ENCODE peak calls at places on chromosomes 2 and 18, in six cellular contexts. N is K562, O is GM12878, B is GM12892, C is H1, V is HepG2. F is an unnamed sample.

GRCh38 chr2:170818294-170819104 is 1.8 kb downstream of the GAD1 start:
- DNase-seq in N (no peak), C (no peak), B (no peak), V (no peak), O (no peak), F (no peak)

GRCh38 chr2:191818725-191819333 is 28.1 kb downstream of the CAVIN2 start:
- DNase-seq in B (no peak), N (no peak), V (no peak), C (no peak), O (no peak), F (no peak)

GRCh38 chr18:22115573-22115972 is 53.8 kb upstream of the GATA6 start:
- DNase-seq in O (no peak), C (no peak), V (peak; percentile 12), N (no peak), B (no peak), F (no peak)

GRCh38 chr2:67463810-67464209 is 66.7 kb downstream of the ETAA1 start:
- DNase-seq in C (no peak), B (no peak), V (no peak), O (no peak), N (no peak), F (no peak)

GRCh38 chr2:112154246-112155110 is 16.3 kb downstream of the FBLN7 start:
- DNase-seq in O (no peak), C (no peak), V (no peak), N (no peak), B (no peak), F (no peak)

GRCh38 chr18:47719096-47719780 is 211.2 kb downstream of the SMAD2 start:
- DNase-seq in N (no peak), C (no peak), V (no peak), O (no peak), B (no peak), F (no peak)

GRCh38 chr2:3487931-3488554 is 31.3 kb downstream of the ADI1 start:
- DNase-seq in B (no peak), N (no peak), O (no peak), V (no peak), C (no peak), F (no peak)

GRCh38 chr2:150042844-150043503 is 444.5 kb downstream of the RND3 start:
- DNase-seq in N (no peak), V (no peak), B (no peak), O (no peak), C (no peak), F (no peak)

GRCh38 chr2:53740170-53740569 is 27.4 kb upstream of the CHAC2 start:
- DNase-seq in O (no peak), B (no peak), N (peak; percentile 14), C (no peak), V (peak; percentile 40), F (no peak)

GRCh38 chr2:1811971-1812350 is 67.6 kb upstream of the PXDN start:
- DNase-seq in N (no peak), B (no peak), O (no peak), C (no peak), V (no peak), F (no peak)

GRCh38 chr2:50181212-50181611 is 850.7 kb downstream of the NRXN1 start:
- DNase-seq in N (no peak), B (no peak), V (no peak), C (no peak), O (no peak), F (no peak)

GRCh38 chr2:210557721-210558120 is 1.3 kb downstream of the CPS1 start:
- DNase-seq in V (no peak), O (no peak), C (no peak), B (no peak), N (no peak), F (no peak)

GRCh38 chr2:98772531-98772930 is 41.6 kb upstream of the MGAT4A start:
- DNase-seq in B (no peak), N (no peak), O (no peak), C (no peak), V (no peak), F (no peak)

GRCh38 chr2:216664593-216665034 is 30.7 kb downstream of the IGFBP5 start:
- DNase-seq in B (no peak), N (peak; percentile 63), V (no peak), O (no peak), C (no peak), F (no peak)

GRCh38 chr2:3630631-3631030 is 27.4 kb upstream of the ALLC start:
- DNase-seq in N (no peak), V (no peak), C (no peak), B (no peak), O (no peak), F (no peak)

GRCh38 chr2:28754321-28754720 is 2.7 kb downstream of the PPP1CB start:
- DNase-seq in N (peak; percentile 39), B (no peak), O (no peak), C (no peak), V (no peak), F (no peak)

GRCh38 chr2:36432479-36432878 is 76.9 kb downstream of the CRIM1 start:
- DNase-seq in N (no peak), C (no peak), O (no peak), B (no peak), V (no peak), F (no peak)

GRCh38 chr2:230691005-230691647 is 21.5 kb upstream of the CAB39 start:
- DNase-seq in B (no peak), V (peak; percentile 65), N (no peak), O (no peak), C (peak; percentile 27), F (no peak)

GRCh38 chr2:241680827-241681599 is 5.6 kb downstream of the DTYMK start:
- DNase-seq in B (no peak), N (no peak), V (no peak), O (no peak), C (no peak), F (no peak)

GRCh38 chr2:53445376-53446072 is 322.1 kb upstream of the CHAC2 start:
- DNase-seq in B (no peak), C (no peak), O (no peak), N (no peak), V (no peak), F (no peak)

GRCh38 chr18:76721207-76721996 is 101.0 kb upstream of the ZNF236 start:
- DNase-seq in O (no peak), N (no peak), B (no peak), C (no peak), V (no peak), F (no peak)

GRCh38 chr2:71558300-71559051 is 105.1 kb downstream of the DYSF start:
- DNase-seq in C (no peak), N (no peak), B (no peak), O (no peak), V (no peak), F (no peak)

GRCh38 chr18:12409466-12409865 is 1.7 kb downstream of the PRELID3A start:
- DNase-seq in V (no peak), C (no peak), O (no peak), B (no peak), N (no peak), F (no peak)

GRCh38 chr2:187165936-187166335 is 282.1 kb downstream of the CALCRL start:
- DNase-seq in N (no peak), O (no peak), B (no peak), V (no peak), C (no peak), F (no peak)

GRCh38 chr2:171515672-171516298 is 6.5 kb upstream of the CYBRD1 start:
- DNase-seq in C (no peak), O (no peak), B (no peak), V (no peak), N (peak; percentile 37), F (no peak)

GRCh38 chr2:217099561-217099960 is 239.7 kb upstream of the TNP1 start:
- DNase-seq in V (no peak), N (no peak), O (no peak), C (no peak), B (no peak), F (no peak)

GRCh38 chr2:9424447-9425164 is 1.2 kb downstream of the CPSF3 start:
- DNase-seq in B (no peak), C (no peak), N (no peak), V (no peak), O (no peak), F (no peak)

GRCh38 chr2:98578231-98578630 is 30.1 kb downstream of the COA5 start:
- DNase-seq in V (no peak), C (no peak), O (no peak), B (no peak), N (no peak), F (no peak)

GRCh38 chr2:46719499-46719898 is 196.1 kb downstream of the MCFD2 start:
- DNase-seq in N (no peak), O (no peak), B (no peak), C (no peak), V (no peak), F (no peak)

GRCh38 chr2:211045025-211045424 is 488.6 kb downstream of the CPS1 start:
- DNase-seq in N (no peak), O (no peak), C (no peak), V (no peak), B (no peak), F (no peak)

GRCh38 chr2:179248024-179248348 is 16.6 kb downstream of the SESTD1 start:
- DNase-seq in O (no peak), C (no peak), V (no peak), B (no peak), N (no peak), F (no peak)

GRCh38 chr2:122506620-122507019 is 751.2 kb downstream of the TSN start:
- DNase-seq in O (no peak), B (no peak), N (no peak), C (no peak), V (no peak), F (no peak)
- TF ChIP-seq TAF1 in O (no peak), B (no peak), N (no peak), C (no peak), V (no peak), F (no peak)

GRCh38 chr2:60555066-60555793 is 1.8 kb upstream of the BCL11A start:
- DNase-seq in N (peak; percentile 50), B (peak; percentile 39), O (no peak), V (peak; percentile 52), C (no peak), F (no peak)
- TF ChIP-seq POLR2AphosphoS5 in N (no peak), B (no peak), O (no peak), V (no peak), C (no peak), F (no peak)

DNA sequence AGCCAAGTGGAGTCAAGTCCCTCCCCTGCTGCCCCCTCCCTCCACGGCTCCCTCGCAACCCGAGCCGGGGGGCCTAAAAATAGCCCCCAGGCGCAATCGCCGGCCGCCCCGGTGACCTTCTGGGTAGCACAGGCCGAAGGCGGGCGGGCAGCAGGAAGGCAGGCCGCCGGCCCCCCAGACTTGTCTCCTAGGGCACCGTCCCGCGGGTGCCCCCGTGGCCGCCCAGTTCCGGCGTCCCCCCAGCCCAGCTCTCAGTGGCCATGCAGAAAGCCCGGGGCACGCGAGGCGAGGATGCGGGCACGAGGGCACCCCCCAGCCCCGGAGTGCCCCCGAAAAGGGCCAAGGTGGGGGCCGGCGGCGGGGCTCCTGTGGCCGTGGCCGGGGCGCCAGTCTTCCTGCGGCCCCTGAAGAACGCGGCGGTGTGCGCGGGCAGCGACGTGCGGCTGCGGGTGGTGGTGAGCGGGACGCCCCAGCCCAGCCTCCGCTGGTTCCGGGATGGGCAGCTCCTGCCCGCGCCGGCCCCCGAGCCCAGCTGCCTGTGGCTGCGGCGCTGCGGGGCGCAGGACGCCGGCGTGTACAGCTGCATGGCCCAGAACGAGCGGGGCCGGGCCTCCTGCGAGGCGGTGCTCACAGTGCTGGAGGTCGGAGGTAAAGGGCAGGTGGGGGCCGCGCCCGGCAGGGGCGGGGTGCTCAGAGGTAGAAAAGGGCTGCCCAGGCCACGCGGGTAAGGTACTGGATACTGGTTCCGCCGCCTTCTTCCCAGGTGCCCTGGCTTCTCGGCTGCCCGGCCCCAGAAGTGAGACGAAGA is at the start of gene SPEG:
- DNase-seq in C (no peak), O (no peak), V (no peak), N (no peak), B (no peak), F (no peak)
- TF ChIP-seq POLR2A in C (no peak), O (no peak), V (no peak), N (no peak), B (no peak), F (no peak)

GRCh38 chr18:32922951-32923430 is 150.2 kb upstream of the KLHL14 start:
- DNase-seq in N (no peak), C (no peak), O (no peak), B (no peak), V (no peak), F (no peak)
- TF ChIP-seq TAF1 in N (no peak), C (no peak), O (no peak), B (no peak), V (no peak), F (no peak)

F was measured in GM12891.